ENCODE peak calls at places on chromosome 2, in seven cellular contexts. One of them, this sample, is unnamed. For H3K4me1, the result is how much of the 10 kb centered on the place peaks cover.

GRCh38 chr2:124633812-124634211 is 608.7 kb downstream of the CNTNAP5 start:
- DNase-seq in HCT116: no peak
- DNase-seq in GM12878: no peak
- DNase-seq in SK-N-SH: no peak
- DNase-seq in K562: no peak
- DNase-seq in H1: no peak
- DNase-seq in HepG2: no peak
- DNase-seq in this sample: peak

GRCh38 chr2:108534577-108535379 is 508 bp downstream of the LIMS1 start:
- DNase-seq in HCT116: no peak
- DNase-seq in GM12878: no peak
- DNase-seq in SK-N-SH: no peak
- DNase-seq in K562: no peak
- DNase-seq in H1: no peak
- DNase-seq in HepG2: peak
- DNase-seq in this sample: no peak

GRCh38 chr2:25340340-25340886 is 1.3 kb downstream of the DNMT3A start:
- DNase-seq in HCT116: no peak
- DNase-seq in GM12878: no peak
- DNase-seq in SK-N-SH: peak
- DNase-seq in K562: peak
- DNase-seq in H1: no peak
- DNase-seq in HepG2: no peak
- DNase-seq in this sample: no peak

GRCh38 chr2:181348091-181348837 is 108.9 kb upstream of the ITGA4 start:
- DNase-seq in HCT116: no peak
- DNase-seq in GM12878: peak
- DNase-seq in SK-N-SH: no peak
- DNase-seq in K562: no peak
- DNase-seq in H1: no peak
- DNase-seq in HepG2: no peak
- DNase-seq in this sample: no peak

GRCh38 chr2:46521215-46521683 is 41.9 kb downstream of the TMEM247 start:
- DNase-seq in HCT116: no peak
- DNase-seq in GM12878: no peak
- DNase-seq in SK-N-SH: no peak
- DNase-seq in K562: no peak
- DNase-seq in H1: no peak
- DNase-seq in HepG2: no peak
- DNase-seq in this sample: no peak

GRCh38 chr2:188902906-188903305 is 71.3 kb upstream of the COL3A1 start:
- DNase-seq in HCT116: no peak
- DNase-seq in GM12878: no peak
- DNase-seq in SK-N-SH: no peak
- DNase-seq in K562: no peak
- DNase-seq in H1: no peak
- DNase-seq in HepG2: no peak
- DNase-seq in this sample: no peak

GRCh38 chr2:200509227-200509607 is 651 bp downstream of the KCTD18 start:
- DNase-seq in HCT116: no peak
- DNase-seq in GM12878: no peak
- DNase-seq in SK-N-SH: peak
- DNase-seq in K562: peak
- DNase-seq in H1: no peak
- DNase-seq in HepG2: no peak
- DNase-seq in this sample: no peak

GRCh38 chr2:231415029-231415428 is 19.5 kb downstream of the B3GNT7 start:
- DNase-seq in HCT116: no peak
- DNase-seq in GM12878: no peak
- DNase-seq in SK-N-SH: no peak
- DNase-seq in K562: no peak
- DNase-seq in H1: no peak
- DNase-seq in HepG2: no peak
- DNase-seq in this sample: no peak

GRCh38 chr2:24875272-24875671 is 44.8 kb downstream of the ADCY3 start:
- DNase-seq in HCT116: no peak
- DNase-seq in GM12878: no peak
- DNase-seq in SK-N-SH: no peak
- DNase-seq in K562: no peak
- DNase-seq in H1: no peak
- DNase-seq in HepG2: no peak
- DNase-seq in this sample: no peak

GRCh38 chr2:113175101-113175628 is 1.4 kb downstream of the PSD4 start:
- DNase-seq in HCT116: no peak
- DNase-seq in GM12878: peak
- DNase-seq in SK-N-SH: no peak
- DNase-seq in K562: no peak
- DNase-seq in H1: no peak
- DNase-seq in HepG2: no peak
- DNase-seq in this sample: no peak

GRCh38 chr2:62806231-62806630 is 100.7 kb downstream of the EHBP1 start:
- DNase-seq in HCT116: no peak
- DNase-seq in GM12878: no peak
- DNase-seq in SK-N-SH: no peak
- DNase-seq in K562: no peak
- DNase-seq in H1: no peak
- DNase-seq in HepG2: no peak
- DNase-seq in this sample: no peak

GRCh38 chr2:168457177-168457905 is 1.3 kb downstream of the CERS6 start:
- DNase-seq in HCT116: no peak
- DNase-seq in GM12878: peak
- DNase-seq in SK-N-SH: no peak
- DNase-seq in K562: no peak
- DNase-seq in H1: no peak
- DNase-seq in HepG2: no peak
- DNase-seq in this sample: no peak

GRCh38 chr2:99636432-99637034 is 146.7 kb upstream of the REV1 start:
- DNase-seq in HCT116: no peak
- DNase-seq in GM12878: no peak
- DNase-seq in SK-N-SH: peak
- DNase-seq in K562: peak
- DNase-seq in H1: no peak
- DNase-seq in HepG2: no peak
- DNase-seq in this sample: no peak

GRCh38 chr2:205025580-205026240 is 480.4 kb downstream of the PARD3B start:
- DNase-seq in HCT116: no peak
- DNase-seq in GM12878: no peak
- DNase-seq in SK-N-SH: no peak
- DNase-seq in K562: no peak
- DNase-seq in H1: no peak
- DNase-seq in HepG2: peak
- DNase-seq in this sample: no peak

GRCh38 chr2:152050345-152050744 is 48.5 kb downstream of the CACNB4 start:
- DNase-seq in HCT116: no peak
- DNase-seq in GM12878: no peak
- DNase-seq in SK-N-SH: no peak
- DNase-seq in K562: no peak
- DNase-seq in H1: peak
- DNase-seq in HepG2: no peak
- DNase-seq in this sample: peak

GRCh38 chr2:206275274-206276160 is 1.1 kb downstream of the ZDBF2 start:
- DNase-seq in HCT116: no peak
- DNase-seq in GM12878: peak
- DNase-seq in SK-N-SH: peak
- DNase-seq in K562: no peak
- DNase-seq in H1: no peak
- DNase-seq in HepG2: no peak
- DNase-seq in this sample: peak

GRCh38 chr2:159152119-159152778 is 134.3 kb downstream of the WDSUB1 start:
- DNase-seq in HCT116: no peak
- DNase-seq in GM12878: no peak
- DNase-seq in SK-N-SH: no peak
- DNase-seq in K562: peak
- DNase-seq in H1: no peak
- DNase-seq in HepG2: no peak
- DNase-seq in this sample: no peak

GRCh38 chr2:233999182-233999581 is 51.3 kb upstream of the SPP2 start:
- DNase-seq in HCT116: no peak
- DNase-seq in GM12878: no peak
- DNase-seq in SK-N-SH: peak
- DNase-seq in K562: no peak
- DNase-seq in H1: no peak
- DNase-seq in HepG2: no peak
- DNase-seq in this sample: no peak
- TF ChIP-seq YY1 in HCT116: no peak
- TF ChIP-seq YY1 in GM12878: no peak
- TF ChIP-seq YY1 in SK-N-SH: no peak
- TF ChIP-seq YY1 in K562: no peak
- TF ChIP-seq YY1 in H1: no peak
- TF ChIP-seq YY1 in HepG2: no peak
- TF ChIP-seq YY1 in this sample: no peak

GRCh38 chr2:239715606-239716005 is 309.5 kb downstream of the NDUFA10 start:
- DNase-seq in HCT116: no peak
- DNase-seq in GM12878: no peak
- DNase-seq in SK-N-SH: no peak
- DNase-seq in K562: no peak
- DNase-seq in H1: no peak
- DNase-seq in HepG2: no peak
- DNase-seq in this sample: no peak
- H3K9ac ChIP-seq in HCT116: no peak
- H3K9ac ChIP-seq in GM12878: no peak
- H3K9ac ChIP-seq in SK-N-SH: no peak
- H3K9ac ChIP-seq in K562: no peak
- H3K9ac ChIP-seq in H1: no peak
- H3K9ac ChIP-seq in HepG2: no peak
- H3K9ac ChIP-seq in this sample: no peak

DNA sequence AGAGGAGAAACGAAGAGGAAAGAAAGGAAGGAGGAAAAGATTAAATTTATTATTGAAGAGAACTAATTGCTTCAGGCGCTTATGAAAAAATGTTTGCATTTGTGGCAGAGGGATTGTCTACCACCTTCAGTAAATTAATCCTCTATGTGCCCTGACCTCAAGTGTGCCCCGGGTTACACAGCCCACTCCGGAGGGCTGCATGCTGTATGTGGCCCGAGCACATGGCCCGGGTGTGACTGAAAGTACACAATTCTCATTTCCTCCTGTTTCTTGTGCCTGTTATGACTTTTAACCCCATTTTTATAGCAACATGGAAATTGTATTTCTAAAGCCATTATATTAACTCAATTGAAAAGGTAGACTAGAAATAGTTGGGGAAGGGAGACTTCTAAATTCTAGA is 38.8 kb downstream of the ZEB2 start:
- DNase-seq in HCT116: no peak
- DNase-seq in GM12878: no peak
- DNase-seq in SK-N-SH: no peak
- DNase-seq in K562: no peak
- DNase-seq in H1: no peak
- DNase-seq in HepG2: no peak
- DNase-seq in this sample: no peak
- H3K4me1 ChIP-seq in HCT116: under half
- H3K4me1 ChIP-seq in GM12878: under half
- H3K4me1 ChIP-seq in SK-N-SH: under half
- H3K4me1 ChIP-seq in K562: under half
- H3K4me1 ChIP-seq in H1: under half
- H3K4me1 ChIP-seq in HepG2: under half
- H3K4me1 ChIP-seq in this sample: under half

GRCh38 chr2:27217173-27218121 is at the start of gene CAD:
- DNase-seq in HCT116: peak
- DNase-seq in GM12878: no peak
- DNase-seq in SK-N-SH: peak
- DNase-seq in K562: peak
- DNase-seq in H1: peak
- DNase-seq in HepG2: peak
- DNase-seq in this sample: peak

GRCh38 chr2:27212626-27213471 is 781 bp upstream of the SLC5A6 start:
- DNase-seq in HCT116: no peak
- DNase-seq in GM12878: no peak
- DNase-seq in SK-N-SH: peak
- DNase-seq in K562: peak
- DNase-seq in H1: no peak
- DNase-seq in HepG2: peak
- DNase-seq in this sample: no peak

GRCh38 chr2:27216416-27217137 is 592 bp upstream of the CAD start:
- DNase-seq in HCT116: no peak
- DNase-seq in GM12878: no peak
- DNase-seq in SK-N-SH: no peak
- DNase-seq in K562: no peak
- DNase-seq in H1: no peak
- DNase-seq in HepG2: no peak
- DNase-seq in this sample: no peak

GRCh38 chr2:27211943-27212625 is at the start of the genes ATRAID and SLC5A6:
- DNase-seq in HCT116: peak
- DNase-seq in GM12878: no peak
- DNase-seq in SK-N-SH: peak
- DNase-seq in K562: peak
- DNase-seq in H1: peak
- DNase-seq in HepG2: peak
- DNase-seq in this sample: peak

DNA sequence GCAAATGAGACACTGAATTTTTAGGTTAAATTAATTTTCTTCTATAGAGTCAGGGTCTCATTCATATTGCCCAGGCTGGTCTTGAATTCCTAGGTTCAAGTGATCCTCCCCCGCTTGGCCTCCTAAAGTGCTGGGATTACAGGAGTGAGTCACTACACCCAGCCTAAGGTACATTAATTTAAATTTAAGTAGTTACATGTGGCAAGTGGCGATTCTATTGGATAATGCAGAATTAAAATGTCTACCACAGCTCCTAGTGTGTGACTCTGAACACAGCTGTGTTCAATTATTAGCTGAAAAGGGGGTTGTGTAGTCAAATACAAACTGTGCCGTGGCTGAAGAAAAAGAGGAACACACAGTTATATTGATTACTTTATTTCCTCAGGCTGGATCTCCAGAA is 2.2 kb upstream of the CAD start:
- DNase-seq in HCT116: no peak
- DNase-seq in GM12878: no peak
- DNase-seq in SK-N-SH: no peak
- DNase-seq in K562: no peak
- DNase-seq in H1: no peak
- DNase-seq in HepG2: no peak
- DNase-seq in this sample: no peak
- TF ChIP-seq YY1 in HCT116: no peak
- TF ChIP-seq YY1 in GM12878: no peak
- TF ChIP-seq YY1 in SK-N-SH: no peak
- TF ChIP-seq YY1 in K562: no peak
- TF ChIP-seq YY1 in H1: no peak
- TF ChIP-seq YY1 in HepG2: no peak
- TF ChIP-seq YY1 in this sample: no peak

DNA sequence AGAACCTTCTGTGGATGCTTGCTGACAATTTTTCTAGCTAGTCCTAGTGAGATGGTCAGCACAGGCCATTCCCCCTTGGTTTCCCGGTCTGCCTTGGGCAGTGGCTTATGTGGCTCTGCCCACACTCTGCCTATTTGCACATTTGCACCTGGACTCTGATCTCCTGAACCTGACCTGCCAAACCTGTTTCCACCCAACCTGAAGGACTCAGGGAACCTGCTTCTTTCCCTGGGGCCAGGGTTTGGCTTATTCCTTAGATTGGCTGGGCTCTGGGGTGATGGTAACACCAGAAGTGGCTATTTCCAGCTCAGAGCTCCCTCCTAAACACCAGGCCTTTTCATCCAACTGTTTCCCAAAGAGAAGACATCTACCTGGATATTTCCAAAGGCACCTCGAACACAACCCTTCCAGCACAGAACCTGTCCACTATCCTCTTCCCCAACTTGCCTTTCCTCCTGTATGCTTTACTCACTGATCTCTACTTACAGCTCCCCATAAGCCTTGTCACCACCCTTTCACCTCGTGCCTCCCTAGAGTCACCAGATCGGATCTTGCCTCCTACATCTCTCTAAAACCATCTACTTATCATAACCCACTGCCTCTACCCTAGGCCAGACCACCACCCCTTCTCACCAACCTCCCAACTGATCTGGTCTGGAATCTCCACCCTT is 5.8 kb upstream of the MTA3 start:
- DNase-seq in HCT116: no peak
- DNase-seq in GM12878: no peak
- DNase-seq in SK-N-SH: no peak
- DNase-seq in K562: no peak
- DNase-seq in H1: no peak
- DNase-seq in HepG2: no peak
- DNase-seq in this sample: no peak
- H3K9ac ChIP-seq in HCT116: no peak
- H3K9ac ChIP-seq in GM12878: no peak
- H3K9ac ChIP-seq in SK-N-SH: no peak
- H3K9ac ChIP-seq in K562: no peak
- H3K9ac ChIP-seq in H1: no peak
- H3K9ac ChIP-seq in HepG2: no peak
- H3K9ac ChIP-seq in this sample: no peak

This sample was measured in NT2/D1.